ENCODE peak calls at places on chromosomes 11 and 22, in five cellular contexts. H, N, E, P and V are unnamed samples. For H3K36me3, the result is how much of the 10 kb centered on the place peaks cover.

GRCh38 chr11:10898003-10898762 is 40.3 kb upstream of the ZBED5 start:
- DNase-seq in N (no peak), P (no peak), E (no peak), H (no peak), V (no peak)

GRCh38 chr22:38900677-38901076 is 28.7 kb upstream of the CBX6 start:
- DNase-seq in N (no peak), E (no peak), H (no peak), P (peak), V (no peak)

GRCh38 chr11:76690736-76691135 is 20.2 kb upstream of the LRRC32 start:
- DNase-seq in N (no peak), E (peak), H (no peak), P (no peak), V (no peak)

GRCh38 chr22:39931271-39931670 is 28.9 kb upstream of the TMA7B start:
- DNase-seq in P (no peak), H (no peak), N (no peak), E (no peak), V (no peak)

GRCh38 chr11:10379022-10379421 is 74.1 kb downstream of the ADM start:
- DNase-seq in N (no peak), E (no peak), H (no peak), P (peak), V (no peak)

GRCh38 chr11:96424693-96425092 is 34.9 kb downstream of the JRKL start:
- DNase-seq in H (no peak), E (peak), P (no peak), N (no peak), V (no peak)

GRCh38 chr11:63670077-63670737 is 969 bp downstream of the ATL3 start:
- DNase-seq in N (no peak), P (no peak), H (no peak), E (no peak), V (no peak)

GRCh38 chr11:91446267-91446666 is 778.4 kb upstream of the FAT3 start:
- DNase-seq in E (no peak), H (no peak), N (no peak), P (no peak), V (no peak)

GRCh38 chr22:44311855-44312170 is 938 bp downstream of the SHISAL1 start:
- DNase-seq in E (peak), P (no peak), N (no peak), H (no peak), V (peak)

GRCh38 chr11:104765401-104765800 is 132.9 kb downstream of the CASP12 start:
- DNase-seq in H (no peak), N (no peak), P (no peak), E (no peak), V (no peak)

GRCh38 chr11:58968251-58968711 is 29.0 kb downstream of the GLYATL1 start:
- DNase-seq in N (peak), P (no peak), E (no peak), H (no peak), V (no peak)

GRCh38 chr11:106520146-106520912 is 442.9 kb downstream of the AASDHPPT start:
- DNase-seq in H (no peak), E (no peak), N (no peak), P (no peak), V (no peak)

GRCh38 chr11:14413307-14414072 is 54.5 kb upstream of the RRAS2 start:
- DNase-seq in H (no peak), E (peak), P (no peak), N (peak), V (no peak)

GRCh38 chr11:61955031-61955415 is 4.9 kb downstream of the BEST1 start:
- DNase-seq in E (peak), H (no peak), P (no peak), N (peak), V (no peak)

GRCh38 chr22:49767355-49768062 is 60.2 kb downstream of the BRD1 start:
- DNase-seq in N (peak), E (no peak), H (no peak), P (peak), V (peak)

GRCh38 chr11:74144592-74144991 is 26.2 kb downstream of the C2CD3 start:
- DNase-seq in E (no peak), H (no peak), N (no peak), P (no peak), V (no peak)

GRCh38 chr11:1373536-1374214 is 16.1 kb upstream of the BRSK2 start:
- DNase-seq in N (no peak), E (no peak), P (no peak), H (no peak), V (no peak)

GRCh38 chr11:68677432-68677831 is 6.9 kb upstream of the GAL start:
- DNase-seq in E (peak), H (no peak), P (no peak), N (peak), V (peak)

GRCh38 chr11:126638663-126639062 is 283.2 kb downstream of the ST3GAL4 start:
- DNase-seq in N (no peak), P (no peak), H (no peak), E (no peak), V (no peak)

GRCh38 chr22:37472418-37473006 is 13.7 kb downstream of the MFNG start:
- DNase-seq in N (no peak), P (no peak), H (no peak), E (no peak), V (no peak)

GRCh38 chr11:129815596-129816461 is at the start of gene TMEM45B:
- DNase-seq in E (no peak), H (no peak), P (no peak), N (no peak), V (no peak)

DNA sequence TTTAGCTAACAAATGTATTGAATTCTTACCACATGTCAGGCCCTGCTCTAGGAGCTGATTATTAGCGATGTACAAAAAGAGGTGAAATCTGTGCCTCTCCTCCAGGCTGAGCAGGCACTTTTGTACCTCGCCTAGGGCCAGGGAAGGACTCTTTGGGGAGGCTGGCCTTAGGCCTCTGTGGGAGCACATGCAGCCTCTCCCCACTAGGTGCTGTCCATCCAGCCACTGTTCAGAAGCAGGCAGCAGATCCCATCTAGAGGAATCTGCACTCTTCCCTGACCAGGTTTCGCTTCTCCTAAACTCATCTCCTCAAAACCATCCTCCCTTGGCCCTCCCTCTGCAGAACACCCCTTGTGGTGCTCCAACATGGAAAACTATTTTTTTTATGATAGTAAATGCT is 51.9 kb upstream of the WT1 start:
- DNase-seq in N (no peak), H (no peak), E (no peak), P (no peak), V (no peak)
- TF ChIP-seq CTCF in N (peak), H (no peak), E (peak), P (no peak), V (peak)

DNA sequence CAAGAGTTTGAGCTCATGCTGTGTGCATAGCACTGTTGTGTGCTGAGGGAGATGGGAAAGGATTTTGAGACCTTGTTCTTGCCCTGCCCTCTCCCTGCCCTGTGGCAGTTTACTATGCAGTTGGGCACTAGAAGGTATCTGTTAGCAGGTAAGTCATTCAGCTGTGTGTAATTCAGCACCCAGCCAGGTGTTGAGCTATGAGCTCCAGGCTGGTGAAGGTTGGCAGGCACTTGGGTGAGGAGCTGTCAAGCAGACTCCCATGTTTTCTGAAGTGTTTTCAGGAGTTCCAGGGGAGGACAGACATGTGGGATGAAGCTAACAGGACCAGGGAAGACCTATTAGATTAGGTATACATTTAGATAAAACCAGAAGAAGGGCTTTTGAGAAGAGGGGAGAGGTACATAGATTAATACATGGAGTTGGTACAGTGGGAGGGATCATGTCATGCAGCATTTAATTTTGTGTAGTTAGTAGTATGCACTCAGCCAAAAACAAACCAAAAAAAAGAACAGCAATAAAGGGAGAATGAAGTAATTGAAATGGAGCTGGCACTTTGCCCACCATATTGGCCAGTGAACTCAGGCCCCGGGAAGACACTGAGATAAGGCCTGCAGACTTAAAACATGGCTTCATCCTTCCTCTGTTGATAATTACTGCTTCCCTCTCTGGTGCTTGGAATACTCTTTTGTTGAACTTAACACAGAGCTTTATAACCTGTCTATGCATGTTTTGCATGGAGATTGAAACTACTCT is 2.9 kb downstream of the PANX1 start:
- DNase-seq in N (no peak), P (no peak), E (no peak), H (no peak), V (no peak)
- H3K4me3 ChIP-seq in N (peak), P (no peak), E (peak), H (peak), V (no peak)

GRCh38 chr11:12276831-12277475 is 100.4 kb upstream of the PARVA start:
- DNase-seq in E (no peak), H (no peak), N (no peak), P (no peak), V (no peak)

GRCh38 chr11:12280199-12280837 is 97.1 kb upstream of the PARVA start:
- DNase-seq in H (no peak), E (no peak), P (no peak), N (no peak), V (no peak)

GRCh38 chr11:12279672-12280108 is 97.7 kb upstream of the PARVA start:
- DNase-seq in E (no peak), N (no peak), P (no peak), H (no peak), V (no peak)

GRCh38 chr11:12280838-12281565 is 96.4 kb upstream of the PARVA start:
- DNase-seq in H (no peak), P (no peak), N (no peak), E (no peak), V (no peak)

DNA sequence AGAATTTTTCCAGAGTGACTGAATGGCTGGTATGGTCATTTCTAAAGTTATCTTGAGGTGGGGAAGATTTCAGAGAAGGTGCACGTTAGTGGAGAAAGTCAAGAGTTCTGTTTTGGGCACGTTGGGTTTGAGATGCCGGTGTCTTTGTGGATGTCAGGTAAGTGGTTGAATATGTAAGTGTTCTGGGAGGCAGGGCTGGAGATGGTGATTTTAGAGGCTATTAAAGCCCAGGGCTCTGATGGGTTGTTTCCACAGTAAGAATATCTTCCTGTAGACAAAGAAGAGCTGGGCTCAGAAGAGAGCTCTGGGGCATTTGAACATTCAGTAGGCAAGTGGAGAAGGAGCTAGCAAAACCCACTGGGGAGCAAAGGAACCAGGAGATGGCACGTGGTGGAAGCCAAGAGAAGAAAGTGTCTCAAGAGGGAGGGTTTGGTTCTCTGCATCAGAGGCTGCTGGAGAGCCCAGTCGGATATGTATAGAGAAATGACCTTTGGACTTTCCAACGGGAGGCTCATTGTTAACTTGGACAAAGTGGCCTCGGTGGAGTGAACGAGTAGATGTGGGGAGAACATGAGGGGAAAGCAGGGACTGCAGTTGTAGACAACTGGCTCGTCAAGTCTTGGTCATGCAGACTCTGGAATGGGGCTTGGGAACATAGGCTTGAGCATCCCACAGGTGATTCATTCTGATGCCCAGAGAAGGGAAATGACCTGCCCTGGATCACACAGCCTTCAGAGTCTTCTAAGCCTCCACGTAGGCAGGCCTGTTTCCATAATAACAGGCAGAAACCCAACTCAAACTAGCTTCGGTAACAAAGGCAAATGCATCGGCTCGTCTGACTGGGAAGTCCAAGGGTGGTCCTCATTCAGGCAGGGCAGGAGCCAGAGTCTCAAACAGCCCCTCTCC is 98.4 kb upstream of the PARVA start:
- DNase-seq in N (no peak), P (no peak), H (no peak), E (no peak), V (no peak)
- H3K36me3 ChIP-seq in N (under half), P (under half), H (under half), E (under half), V (under half)

GRCh38 chr11:111870887-111871692 is at the start of gene ALG9:
- DNase-seq in N (peak), H (peak), P (peak), E (no peak), V (no peak)
- TF ChIP-seq CTCF in N (peak), H (peak), P (peak), E (peak), V (peak)

DNA sequence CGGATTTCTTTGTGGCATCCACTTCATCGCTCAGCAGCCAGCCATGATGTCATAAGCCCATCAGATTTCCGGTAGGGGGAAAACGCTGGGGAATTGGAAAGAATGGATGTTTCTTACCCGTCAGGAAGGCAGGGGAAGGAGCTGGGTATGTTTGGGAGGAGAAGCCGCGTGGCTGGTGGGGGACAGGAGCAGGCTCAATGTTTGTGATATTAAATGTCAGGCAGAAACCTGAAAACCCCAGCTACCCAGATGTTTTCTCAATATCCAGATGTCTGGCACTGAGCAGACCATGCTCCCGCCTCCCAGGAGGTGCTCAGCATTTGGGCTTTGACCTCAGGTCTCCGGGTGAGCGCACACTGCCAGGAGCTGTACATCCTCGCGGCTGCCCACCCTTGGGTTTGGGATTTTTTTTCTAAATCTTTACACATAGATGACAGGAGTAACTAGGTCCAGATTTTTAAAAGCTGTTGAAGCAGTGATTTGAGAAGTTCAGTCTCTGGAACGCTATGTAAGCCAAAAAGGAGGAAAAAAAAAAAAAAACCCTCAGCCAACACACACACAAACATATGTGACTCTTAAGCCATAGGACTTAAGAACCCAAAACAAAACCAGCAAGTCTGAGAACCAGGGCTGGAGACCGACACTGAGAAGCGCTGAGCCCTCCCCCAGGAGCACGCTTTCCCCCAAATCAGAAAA is 67.4 kb downstream of the NFAM1 start:
- DNase-seq in H (no peak), E (no peak), P (no peak), N (peak), V (no peak)
- H3K4me3 ChIP-seq in H (no peak), E (no peak), P (no peak), N (peak), V (no peak)

GRCh38 chr22:19118601-19118880 is 3.7 kb downstream of the DGCR2 start:
- DNase-seq in E (no peak), P (no peak), N (no peak), H (no peak), V (no peak)
- H3K36me3 ChIP-seq in E (under half), P (under half), N (under half), H (under half), V (under half)

DNA sequence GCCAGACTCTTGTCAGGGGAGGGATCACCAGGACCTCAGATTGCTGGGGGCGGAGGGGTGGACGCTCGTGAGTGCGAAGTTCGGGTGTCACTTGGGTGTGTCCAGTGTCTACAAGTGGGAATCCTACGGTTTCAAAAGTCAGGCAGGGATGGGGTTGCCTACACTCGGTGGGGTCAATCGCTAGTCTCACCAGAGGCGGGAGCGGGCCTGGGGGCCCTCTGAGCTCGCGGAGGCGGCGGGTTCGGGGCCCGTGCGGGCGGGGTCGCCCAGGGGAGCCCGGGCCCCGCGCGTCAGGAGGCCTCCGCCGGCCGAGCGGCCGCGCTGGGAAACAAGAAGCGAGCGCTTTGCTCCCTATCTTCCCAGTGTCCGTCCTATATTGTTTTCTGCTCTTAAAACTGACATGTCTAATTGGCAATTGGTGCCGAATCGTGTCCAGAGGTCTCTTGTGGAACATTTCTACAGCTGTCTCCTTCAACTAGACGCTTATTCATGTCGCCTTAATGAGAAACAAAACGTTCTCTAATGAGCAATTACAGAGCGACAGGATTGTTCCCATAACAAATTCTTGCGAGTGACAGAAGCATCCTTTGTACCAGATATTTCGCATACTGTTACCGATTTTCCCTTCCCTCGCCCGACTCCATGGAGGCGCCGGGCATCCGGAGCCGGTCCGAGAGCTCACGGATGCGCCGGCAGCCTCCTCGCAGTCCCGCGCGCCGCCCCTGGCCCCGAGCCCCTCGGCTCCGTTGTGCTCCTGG is 11.9 kb downstream of the PAX6 start:
- DNase-seq in E (no peak), P (peak), N (no peak), H (no peak), V (no peak)
- TF ChIP-seq CTCF in E (no peak), P (no peak), N (no peak), H (no peak), V (no peak)

DNA sequence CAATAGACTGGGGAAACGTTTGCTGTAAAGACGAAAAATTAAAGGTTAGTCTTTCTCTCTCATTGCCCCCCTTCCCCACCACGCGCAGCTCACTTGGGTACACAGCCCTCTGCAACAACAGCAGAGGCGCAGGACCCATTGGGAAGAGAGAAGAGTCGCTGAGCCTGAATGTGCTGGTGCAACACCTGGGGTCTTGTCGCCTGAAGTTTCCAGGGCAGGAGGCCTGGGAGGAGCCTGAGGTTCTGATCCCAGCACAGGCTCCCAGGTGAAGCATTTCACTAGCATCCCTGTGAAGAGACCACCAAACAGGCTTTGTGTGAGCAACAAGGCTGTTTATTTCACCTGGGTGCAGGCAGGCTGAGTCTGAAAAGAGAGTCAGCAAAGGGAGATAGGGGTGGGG is 116.2 kb upstream of the NTM start:
- DNase-seq in P (no peak), N (no peak), E (no peak), H (no peak), V (no peak)
- H3K4me3 ChIP-seq in P (no peak), N (no peak), E (no peak), H (no peak), V (no peak)

GRCh38 chr22:23270798-23271596 is 90.7 kb downstream of the BCR start:
- DNase-seq in P (no peak), E (no peak), H (no peak), N (no peak), V (no peak)
- H3K36me3 ChIP-seq in P (under half), E (under half), H (under half), N (half or more), V (under half)